ENCODE peak calls at places on chromosomes 11 and 22, in six cellular contexts. C, Y, H, B, W and M are unnamed samples.

GRCh38 chr11:93221539-93221938 is 23.7 kb upstream of the SLC36A4 start:
- DNase-seq in C (no peak), Y (no peak), H (no peak), B (no peak), W (no peak), M (no peak)

GRCh38 chr11:18540207-18541009 is 13.7 kb upstream of the TSG101 start:
- DNase-seq in C (no peak), Y (no peak), H (no peak), B (peak; percentile 42), W (no peak), M (no peak)

GRCh38 chr11:82814379-82814778 is 80.7 kb upstream of the FAM181B start:
- DNase-seq in C (no peak), Y (no peak), H (no peak), B (no peak), W (no peak), M (no peak)

GRCh38 chr11:120563698-120564572 is 52.4 kb downstream of the GRIK4 start:
- DNase-seq in C (peak; percentile 75), Y (no peak), H (no peak), B (no peak), W (no peak), M (no peak)

GRCh38 chr11:116641561-116642045 is 131.2 kb downstream of the BUD13 start:
- DNase-seq in C (peak; percentile 92), Y (peak; percentile 45), H (no peak), B (no peak), W (peak; percentile 58), M (peak; percentile 61)

GRCh38 chr11:128735935-128736610 is 42.2 kb downstream of the FLI1 start:
- DNase-seq in C (no peak), Y (no peak), H (no peak), B (no peak), W (no peak), M (no peak)

GRCh38 chr22:29346659-29347058 is 31.2 kb upstream of the RASL10A start:
- DNase-seq in C (no peak), Y (no peak), H (no peak), B (no peak), W (no peak), M (no peak)

GRCh38 chr11:124712392-124712791 is 27.4 kb upstream of the NRGN start:
- DNase-seq in C (no peak), Y (no peak), H (no peak), B (no peak), W (no peak), M (no peak)

GRCh38 chr11:120630100-120630499 is 118.6 kb downstream of the GRIK4 start:
- DNase-seq in C (no peak), Y (no peak), H (no peak), B (no peak), W (no peak), M (no peak)

GRCh38 chr11:28697920-28698827 is 590.0 kb downstream of the METTL15 start:
- DNase-seq in C (peak; percentile 91), Y (peak; percentile 75), H (no peak), B (peak; percentile 41), W (peak; percentile 2), M (no peak)

GRCh38 chr11:100849009-100849913 is 162.2 kb downstream of the ARHGAP42 start:
- DNase-seq in C (no peak), Y (no peak), H (no peak), B (no peak), W (no peak), M (no peak)

GRCh38 chr11:14320020-14320419 is 39.0 kb downstream of the RRAS2 start:
- DNase-seq in C (no peak), Y (no peak), H (peak; percentile 90), B (no peak), W (no peak), M (no peak)

GRCh38 chr22:31210830-31211503 is 1.1 kb upstream of the LIMK2 start:
- DNase-seq in C (no peak), Y (no peak), H (no peak), B (peak; percentile 93), W (no peak), M (no peak)

GRCh38 chr11:123405123-123405592 is 24.9 kb upstream of the GRAMD1B start:
- DNase-seq in C (no peak), Y (no peak), H (no peak), B (no peak), W (no peak), M (no peak)

GRCh38 chr22:24330636-24331035 is 60.0 kb downstream of the SPECC1L start:
- DNase-seq in C (no peak), Y (no peak), H (no peak), B (no peak), W (no peak), M (no peak)

GRCh38 chr11:6629892-6630631 is 10.8 kb upstream of the TPP1 start:
- DNase-seq in C (peak; percentile 82), Y (no peak), H (no peak), B (no peak), W (no peak), M (no peak)

GRCh38 chr11:75779960-75780359 is 11.4 kb downstream of the DGAT2 start:
- DNase-seq in C (no peak), Y (no peak), H (no peak), B (no peak), W (no peak), M (no peak)

GRCh38 chr11:70326365-70326803 is 55.9 kb downstream of the PPFIA1 start:
- DNase-seq in C (no peak), Y (no peak), H (no peak), B (no peak), W (no peak), M (no peak)

GRCh38 chr11:119134389-119134978 is 13.1 kb downstream of the HINFP start:
- DNase-seq in C (peak; percentile 61), Y (no peak), H (no peak), B (no peak), W (no peak), M (no peak)

GRCh38 chr22:22767876-22768602 is 119.6 kb upstream of the IGLL5 start:
- DNase-seq in C (no peak), Y (peak; percentile 93), H (no peak), B (no peak), W (no peak), M (no peak)

GRCh38 chr11:59175104-59175503 is 3.2 kb downstream of the DTX4 start:
- DNase-seq in C (no peak), Y (no peak), H (no peak), B (no peak), W (no peak), M (no peak)

GRCh38 chr22:18126606-18127005 is 16.0 kb downstream of the TUBA8 start:
- DNase-seq in C (no peak), Y (no peak), H (no peak), B (no peak), W (no peak), M (no peak)

GRCh38 chr11:63490551-63491239 is at the start of gene PLAAT5:
- DNase-seq in C (peak; percentile 73), Y (no peak), H (no peak), B (no peak), W (no peak), M (no peak)
- TF ChIP-seq POLR2A in C (no peak), Y (no peak), H (no peak), B (no peak), W (no peak), M (no peak)

DNA sequence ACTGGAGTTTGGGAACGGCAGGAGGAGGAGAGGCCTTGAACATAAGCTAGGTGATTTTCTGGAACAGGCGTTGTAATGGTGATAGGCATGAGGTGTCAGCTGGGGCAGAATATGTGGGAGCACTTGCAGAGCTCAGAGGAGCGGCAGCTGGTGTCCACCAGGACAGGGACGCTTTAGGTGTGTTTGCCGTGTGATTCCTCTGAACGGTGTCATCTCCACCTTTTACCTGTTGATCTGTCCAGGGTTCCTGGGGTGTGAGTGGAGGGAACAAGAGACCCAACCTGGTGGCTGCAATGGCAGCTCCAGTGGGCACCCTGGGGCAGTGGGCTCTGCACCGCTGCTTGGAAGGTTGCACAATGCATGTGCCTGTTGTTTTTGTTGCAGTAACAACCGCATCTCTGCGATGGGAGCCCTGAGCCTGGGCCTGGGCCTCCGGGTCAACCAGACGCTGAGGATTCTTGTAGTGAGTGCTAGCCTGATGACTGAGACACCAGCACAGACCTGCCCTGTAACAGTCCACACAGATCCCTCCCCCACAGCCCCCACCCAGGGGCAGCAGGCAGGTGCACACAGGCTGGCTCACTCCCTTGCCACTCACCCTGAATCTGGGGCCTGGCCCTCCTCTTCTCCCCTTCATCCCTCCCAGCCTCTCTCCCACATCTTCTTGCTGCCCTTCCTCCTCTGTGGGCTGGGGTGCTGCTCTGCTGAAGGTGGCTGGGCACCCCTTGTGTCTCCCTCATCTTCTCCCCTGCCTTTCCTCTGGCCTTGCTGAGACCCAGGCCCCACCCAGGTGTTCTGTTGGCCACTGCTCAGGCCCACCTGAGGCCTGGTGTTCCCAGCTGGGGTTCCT is 9.2 kb downstream of the LRRC74B start:
- DNase-seq in C (no peak), Y (no peak), H (no peak), B (no peak), W (no peak), M (no peak)
- TF ChIP-seq TAF1 in C (no peak), Y (no peak), H (no peak), B (no peak), W (no peak), M (no peak)

DNA sequence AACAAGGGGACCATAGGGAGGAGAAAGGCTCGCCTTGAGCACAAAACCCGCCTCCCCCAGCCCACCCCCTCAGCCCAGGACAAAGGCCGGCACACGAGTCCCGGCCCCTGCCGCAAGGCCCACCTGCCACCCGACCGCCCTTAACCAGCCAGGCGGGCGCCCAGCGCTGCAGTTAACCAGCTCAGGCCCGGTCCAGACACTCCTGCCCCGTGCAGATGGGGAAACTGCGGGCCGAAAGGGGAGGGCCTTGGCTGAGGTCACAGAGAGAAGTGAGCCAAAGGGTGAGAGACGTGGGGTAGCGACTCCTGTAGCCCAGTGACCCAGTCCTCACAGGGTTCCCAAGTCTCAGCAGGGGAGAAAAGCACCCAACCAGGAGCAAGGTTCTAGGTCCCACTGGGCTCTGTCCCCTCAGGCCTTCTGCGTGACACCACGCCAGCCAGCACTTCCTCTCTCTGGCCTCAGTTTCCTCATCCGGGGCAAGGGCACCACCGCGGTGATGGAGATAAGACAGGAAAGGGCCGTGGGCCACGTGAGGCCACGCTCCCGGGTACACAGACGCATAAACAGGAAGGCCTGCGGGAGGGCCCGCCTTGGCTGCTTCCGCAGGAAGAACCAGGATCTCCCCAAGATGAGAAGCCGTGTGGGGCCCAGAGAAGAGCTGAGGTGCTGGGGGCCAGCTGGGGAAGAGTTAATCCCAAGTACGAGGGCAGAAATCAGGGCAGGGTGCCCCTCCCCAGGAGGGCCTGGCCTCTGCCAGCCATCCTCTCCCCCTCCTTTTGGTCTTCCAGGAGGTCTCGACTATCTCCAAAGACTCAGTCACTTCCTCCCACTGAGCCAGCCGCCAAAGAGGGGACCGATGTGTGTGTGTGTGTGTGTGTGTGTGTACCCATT is 1.8 kb downstream of the MFNG start:
- DNase-seq in C (no peak), Y (no peak), H (peak; percentile 75), B (no peak), W (peak; percentile 72), M (peak; percentile 77)
- TF ChIP-seq POLR2AphosphoS5 in C (no peak), Y (no peak), H (peak; percentile 79), B (no peak), W (peak; percentile 75), M (peak; percentile 69)

GRCh38 chr22:37674951-37675929 is at the start of gene LGALS1:
- DNase-seq in C (peak; percentile 73), Y (peak; percentile 90), H (no peak), B (peak; percentile 81), W (peak; percentile 72), M (peak; percentile 84)

GRCh38 chr22:37678372-37678771 is 2.9 kb downstream of the LGALS1 start:
- DNase-seq in C (no peak), Y (no peak), H (no peak), B (no peak), W (no peak), M (no peak)

GRCh38 chr22:37675930-37676571 is 615 bp downstream of the LGALS1 start:
- DNase-seq in C (peak; percentile 53), Y (no peak), H (no peak), B (no peak), W (no peak), M (no peak)

GRCh38 chr22:37674248-37674647 is 1.2 kb upstream of the LGALS1 start:
- DNase-seq in C (no peak), Y (no peak), H (no peak), B (no peak), W (no peak), M (no peak)

GRCh38 chr22:37676691-37677627 is 1.5 kb downstream of the LGALS1 start:
- DNase-seq in C (peak; percentile 87), Y (peak; percentile 77), H (no peak), B (peak; percentile 75), W (peak; percentile 80), M (peak; percentile 74)
- TF ChIP-seq POLR2A in C (no peak), Y (no peak), H (peak; percentile 78), B (no peak), W (no peak), M (peak; percentile 60)